ENCODE peak calls at places on chromosomes 16 and 17, in ten cellular contexts. O is colonic mucosa, Q is body of pancreas, R is stomach, A is brain microvascular endothelial cell, Z is breast epithelium, B is Panc1, Y is neural progenitor cell, E is IMR-90, K is heart left ventricle. M is an unnamed sample. For H3K27me3, the result is how much of the 10 kb centered on the place peaks cover.

GRCh38 chr17:76558210-76559095 is 18.6 kb downstream of the PRCD start:
- DNase-seq in O (peak), Q (no peak), R (no peak), A (no peak), Z (no peak), B (no peak), Y (peak), E (peak), K (no peak), M (no peak)

GRCh38 chr16:22240023-22240697 is 34.1 kb downstream of the EEF2K start:
- DNase-seq in O (no peak), Q (no peak), R (no peak), A (no peak), Z (no peak), B (no peak), Y (no peak), E (peak), K (no peak), M (no peak)

GRCh38 chr16:62760398-62760797 is 724.2 kb upstream of the CDH8 start:
- DNase-seq in O (no peak), Q (no peak), R (no peak), A (no peak), Z (no peak), B (no peak), Y (no peak), E (no peak), K (no peak), M (no peak)

GRCh38 chr16:27849621-27850020 is 213.9 kb downstream of the GSG1L start:
- DNase-seq in O (no peak), Q (no peak), R (no peak), A (no peak), Z (no peak), B (no peak), Y (no peak), E (no peak), K (no peak), M (no peak)

GRCh38 chr17:9676742-9677387 is 31.5 kb downstream of the USP43 start:
- DNase-seq in O (no peak), Q (no peak), R (no peak), A (peak), Z (no peak), B (peak), Y (no peak), E (peak), K (no peak), M (no peak)

GRCh38 chr16:56087636-56088035 is 103.7 kb upstream of the GNAO1 start:
- DNase-seq in O (no peak), Q (no peak), R (no peak), A (no peak), Z (no peak), B (no peak), Y (no peak), E (no peak), K (no peak), M (no peak)

GRCh38 chr16:53992057-53992378 is 288.1 kb downstream of the FTO start:
- DNase-seq in O (no peak), Q (no peak), R (no peak), A (no peak), Z (no peak), B (no peak), Y (no peak), E (no peak), K (no peak), M (no peak)

GRCh38 chr17:81364278-81365147 is 30.7 kb upstream of the BAHCC1 start:
- DNase-seq in O (peak), Q (no peak), R (no peak), A (no peak), Z (no peak), B (no peak), Y (no peak), E (no peak), K (no peak), M (no peak)

GRCh38 chr17:5418858-5419355 is 555 bp downstream of the NUP88 start:
- DNase-seq in O (peak), Q (peak), R (peak), A (peak), Z (no peak), B (no peak), Y (no peak), E (peak), K (no peak), M (no peak)

GRCh38 chr16:69600202-69600601 is 34.4 kb downstream of the NFAT5 start:
- DNase-seq in O (no peak), Q (no peak), R (no peak), A (no peak), Z (no peak), B (no peak), Y (no peak), E (no peak), K (no peak), M (no peak)

GRCh38 chr16:6644916-6645315 is 687.7 kb upstream of the RBFOX1 start:
- DNase-seq in O (no peak), Q (no peak), R (no peak), A (no peak), Z (no peak), B (no peak), Y (no peak), E (no peak), K (no peak), M (no peak)

GRCh38 chr16:23508589-23509440 is 1.5 kb downstream of the GGA2 start:
- DNase-seq in O (peak), Q (peak), R (no peak), A (peak), Z (no peak), B (no peak), Y (peak), E (no peak), K (peak), M (no peak)

GRCh38 chr16:57502048-57502775 is 15.9 kb upstream of the DOK4 start:
- DNase-seq in O (no peak), Q (no peak), R (no peak), A (no peak), Z (no peak), B (no peak), Y (no peak), E (no peak), K (no peak), M (no peak)

GRCh38 chr17:55302407-55302787 is 37.6 kb downstream of the HLF start:
- DNase-seq in O (no peak), Q (no peak), R (no peak), A (no peak), Z (no peak), B (no peak), Y (no peak), E (no peak), K (no peak), M (no peak)

GRCh38 chr17:6045621-6046357 is 24.4 kb upstream of the WSCD1 start:
- DNase-seq in O (no peak), Q (no peak), R (no peak), A (no peak), Z (no peak), B (no peak), Y (no peak), E (no peak), K (no peak), M (no peak)

GRCh38 chr17:15945493-15946209 is 721 bp downstream of the ADORA2B start:
- DNase-seq in O (peak), Q (no peak), R (no peak), A (no peak), Z (no peak), B (no peak), Y (peak), E (peak), K (peak), M (no peak)

GRCh38 chr17:81939881-81940385 is 2.8 kb upstream of the PYCR1 start:
- DNase-seq in O (no peak), Q (no peak), R (peak), A (no peak), Z (no peak), B (no peak), Y (no peak), E (no peak), K (peak), M (no peak)

GRCh38 chr17:65457635-65458257 is 103.7 kb downstream of the AXIN2 start:
- DNase-seq in O (peak), Q (no peak), R (no peak), A (no peak), Z (no peak), B (no peak), Y (no peak), E (no peak), K (no peak), M (no peak)

GRCh38 chr17:66543526-66543925 is 241.1 kb downstream of the PRKCA start:
- DNase-seq in O (no peak), Q (no peak), R (no peak), A (peak), Z (no peak), B (no peak), Y (no peak), E (no peak), K (no peak), M (no peak)

GRCh38 chr16:75226550-75227360 is 8.0 kb downstream of the CTRB1 start:
- DNase-seq in O (peak), Q (peak), R (no peak), A (no peak), Z (no peak), B (no peak), Y (no peak), E (no peak), K (no peak), M (no peak)

GRCh38 chr17:57670769-57671545 is 74.1 kb downstream of the CCDC182 start:
- DNase-seq in O (peak), Q (no peak), R (no peak), A (no peak), Z (peak), B (no peak), Y (no peak), E (no peak), K (no peak), M (no peak)

GRCh38 chr17:27529230-27529796 is 73.1 kb downstream of the KSR1 start:
- DNase-seq in O (no peak), Q (peak), R (no peak), A (no peak), Z (no peak), B (no peak), Y (no peak), E (peak), K (no peak), M (no peak)

GRCh38 chr17:65617496-65617895 is 56.0 kb upstream of the AXIN2 start:
- DNase-seq in O (no peak), Q (no peak), R (no peak), A (no peak), Z (no peak), B (no peak), Y (no peak), E (no peak), K (no peak), M (no peak)

GRCh38 chr17:51346218-51346982 is 86.1 kb downstream of the UTP18 start:
- DNase-seq in O (no peak), Q (no peak), R (no peak), A (no peak), Z (no peak), B (no peak), Y (no peak), E (no peak), K (no peak), M (peak)

GRCh38 chr17:73393962-73394361 is 82.2 kb upstream of the CDC42EP4 start:
- DNase-seq in O (no peak), Q (no peak), R (no peak), A (peak), Z (no peak), B (no peak), Y (no peak), E (peak), K (no peak), M (no peak)

GRCh38 chr17:13027246-13027645 is 9.4 kb upstream of the ELAC2 start:
- DNase-seq in O (no peak), Q (no peak), R (no peak), A (no peak), Z (no peak), B (no peak), Y (no peak), E (peak), K (no peak), M (no peak)

GRCh38 chr17:75093543-75094158 is 5.9 kb downstream of the SLC16A5 start:
- DNase-seq in O (no peak), Q (no peak), R (peak), A (no peak), Z (no peak), B (no peak), Y (no peak), E (no peak), K (no peak), M (no peak)

GRCh38 chr16:84367297-84367680 is 1.0 kb upstream of the ATP2C2 start:
- DNase-seq in O (peak), Q (no peak), R (peak), A (no peak), Z (no peak), B (no peak), Y (no peak), E (no peak), K (no peak), M (no peak)

GRCh38 chr17:78343099-78343432 is 16.8 kb downstream of the SOCS3 start:
- DNase-seq in O (no peak), Q (no peak), R (peak), A (peak), Z (no peak), B (no peak), Y (no peak), E (peak), K (peak), M (no peak)

GRCh38 chr17:21370430-21370829 is 5.7 kb upstream of the KCNJ12 start:
- DNase-seq in O (no peak), Q (no peak), R (no peak), A (no peak), Z (no peak), B (no peak), Y (peak), E (no peak), K (peak), M (no peak)

GRCh38 chr16:20359997-20360396 is 7.5 kb upstream of the UMOD start:
- DNase-seq in O (no peak), Q (peak), R (no peak), A (no peak), Z (no peak), B (no peak), Y (peak), E (no peak), K (no peak), M (no peak)

GRCh38 chr17:41750866-41751265 is 16.4 kb upstream of the HAP1 start:
- DNase-seq in O (no peak), Q (no peak), R (no peak), A (no peak), Z (no peak), B (no peak), Y (no peak), E (no peak), K (no peak), M (no peak)

GRCh38 chr17:81153340-81153803 is 11.9 kb upstream of the PVALEF start:
- DNase-seq in O (no peak), Q (no peak), R (no peak), A (peak), Z (no peak), B (no peak), Y (no peak), E (peak), K (no peak), M (peak)

GRCh38 chr17:76714822-76715461 is 4.2 kb upstream of the MXRA7 start:
- DNase-seq in O (peak), Q (peak), R (peak), A (no peak), Z (no peak), B (no peak), Y (peak), E (peak), K (peak), M (peak)

DNA sequence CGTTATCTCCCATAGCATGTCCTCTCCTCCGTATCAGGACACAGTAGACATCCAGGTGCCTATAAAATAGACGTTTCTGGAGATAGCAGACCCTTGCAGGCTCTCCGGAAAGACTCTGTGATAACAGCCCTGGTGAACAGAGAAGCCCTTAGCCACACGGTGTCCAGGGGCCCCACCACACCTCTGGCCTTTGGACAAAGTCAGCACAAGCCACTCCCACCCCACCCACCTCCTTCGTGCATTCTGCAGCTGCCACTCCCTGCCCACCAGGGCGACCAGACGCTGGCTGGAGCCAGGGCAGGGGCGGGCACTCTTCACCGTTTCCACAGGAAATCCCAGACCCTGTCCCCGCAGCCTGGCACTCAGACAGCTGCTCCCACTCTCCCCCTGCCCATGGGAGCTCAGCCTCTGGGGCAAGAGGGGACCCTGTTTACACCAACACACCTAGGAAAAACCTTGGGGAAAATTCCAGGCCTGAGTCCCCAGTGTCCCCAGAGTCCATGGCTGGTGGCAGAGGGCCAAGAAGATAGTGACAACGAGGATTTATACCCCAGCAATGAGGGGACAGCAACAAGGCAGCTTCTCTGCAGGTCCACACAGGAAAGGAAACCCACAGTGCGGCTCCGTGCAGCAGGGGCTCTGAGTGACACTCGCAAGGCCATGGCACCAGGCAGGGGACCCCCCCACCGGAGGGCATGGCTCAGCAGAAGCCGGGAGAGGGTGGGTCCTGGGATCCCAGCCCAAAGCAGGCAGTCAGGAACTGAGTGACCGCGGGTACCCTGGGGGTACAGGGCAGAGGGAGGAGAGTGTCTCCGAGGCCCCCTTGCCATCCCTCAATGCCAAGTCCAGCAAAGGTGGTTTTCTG is 15.2 kb upstream of the ENPP7 start:
- DNase-seq in O (peak), Q (no peak), R (peak), A (no peak), Z (no peak), B (no peak), Y (no peak), E (no peak), K (no peak), M (no peak)
- H3K27me3 ChIP-seq in O (under half), Q (under half), R (under half), A (under half), Z (under half), B (under half), Y (under half), E (under half), K (under half), M (under half)

GRCh38 chr17:39513256-39513655 is 52.0 kb downstream of the CDK12 start:
- DNase-seq in O (no peak), Q (no peak), R (no peak), A (no peak), Z (no peak), B (no peak), Y (no peak), E (no peak), K (no peak), M (no peak)

GRCh38 chr17:39517224-39517623 is 55.9 kb downstream of the CDK12 start:
- DNase-seq in O (no peak), Q (no peak), R (no peak), A (peak), Z (no peak), B (no peak), Y (no peak), E (no peak), K (no peak), M (no peak)

GRCh38 chr17:39508987-39509386 is 47.7 kb downstream of the CDK12 start:
- DNase-seq in O (no peak), Q (no peak), R (no peak), A (no peak), Z (no peak), B (no peak), Y (no peak), E (no peak), K (no peak), M (no peak)

DNA sequence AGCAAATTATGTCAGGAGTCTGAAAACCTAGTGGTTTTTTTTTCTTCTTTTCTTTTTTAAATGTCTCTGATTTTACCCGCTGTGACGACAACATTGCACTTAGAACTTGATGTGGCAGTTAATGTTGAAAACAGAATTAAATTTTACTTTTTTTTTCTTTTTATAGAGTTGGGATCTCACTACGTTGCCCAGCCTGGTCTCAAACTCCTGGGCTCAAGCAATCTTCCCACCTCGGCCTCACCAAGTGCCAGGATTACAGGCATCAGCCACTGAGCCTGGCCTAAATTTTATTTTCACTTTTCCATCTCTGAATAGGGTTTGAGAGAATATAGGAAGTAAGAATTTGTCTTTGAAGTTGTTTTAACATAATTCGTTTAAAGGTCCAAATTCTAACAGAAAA is 52.6 kb downstream of the CDK12 start:
- DNase-seq in O (no peak), Q (no peak), R (no peak), A (no peak), Z (no peak), B (no peak), Y (no peak), E (no peak), K (no peak), M (no peak)
- TF ChIP-seq CTCF in O (no peak), Q (no peak), R (no peak), A (no peak), Z (no peak), B (no peak), Y (no peak), E (no peak), K (no peak), M (no peak)

GRCh38 chr17:44655983-44656700 is at the start of gene MEIOC:
- DNase-seq in O (no peak), Q (no peak), R (no peak), A (peak), Z (no peak), B (no peak), Y (peak), E (peak), K (no peak), M (no peak)
- H3K27me3 ChIP-seq in O (under half), Q (under half), R (under half), A (under half), Z (under half), B (under half), Y (half or more), E (under half), K (half or more), M (half or more)

GRCh38 chr16:81216114-81216513 is 22.4 kb upstream of the BCO1 start:
- DNase-seq in O (no peak), Q (no peak), R (no peak), A (no peak), Z (no peak), B (no peak), Y (no peak), E (no peak), K (no peak), M (no peak)

GRCh38 chr16:81216706-81217105 is 21.8 kb upstream of the BCO1 start:
- DNase-seq in O (no peak), Q (no peak), R (no peak), A (no peak), Z (no peak), B (no peak), Y (no peak), E (no peak), K (no peak), M (no peak)

GRCh38 chr16:81210807-81211206 is 27.7 kb upstream of the BCO1 start:
- DNase-seq in O (no peak), Q (no peak), R (no peak), A (no peak), Z (no peak), B (no peak), Y (no peak), E (no peak), K (no peak), M (no peak)

GRCh38 chr16:81212830-81213465 is 25.5 kb upstream of the BCO1 start:
- DNase-seq in O (no peak), Q (no peak), R (no peak), A (no peak), Z (no peak), B (no peak), Y (peak), E (no peak), K (no peak), M (no peak)

GRCh38 chr16:81214745-81215166 is 23.7 kb upstream of the BCO1 start:
- DNase-seq in O (no peak), Q (no peak), R (peak), A (peak), Z (no peak), B (no peak), Y (peak), E (peak), K (no peak), M (no peak)
- TF ChIP-seq CTCF in O (no peak), Q (no peak), R (no peak), A (peak), Z (no peak), B (peak), Y (peak), E (peak), K (no peak), M (no peak)

M was measured in dorsolateral prefrontal cortex.